ENCODE peak calls at places on chromosomes 2 and 18, in nine cellular contexts. O is transverse colon, I is uterus, U is K562, F is stomach, W is GM12878, L is heart left ventricle, H is A549, D is body of pancreas. P is an unnamed sample.

GRCh38 chr2:237232166-237232565 is 146.5 kb downstream of the COPS8 start:
- DNase-seq in W (no peak), F (no peak), H (no peak), U (no peak), I (no peak), L (no peak), O (no peak), D (no peak), P (no peak)

GRCh38 chr2:172336681-172337080 is 90.7 kb upstream of the ITGA6 start:
- DNase-seq in L (no peak), I (no peak), D (no peak), H (no peak), U (no peak), W (no peak), F (no peak), O (no peak), P (no peak)

GRCh38 chr2:226256709-226257401 is 542.8 kb downstream of the IRS1 start:
- DNase-seq in W (no peak), H (no peak), F (no peak), D (no peak), I (peak; percentile 65), L (no peak), O (no peak), U (no peak), P (no peak)

GRCh38 chr2:233197022-233197421 is 54.5 kb upstream of the ATG16L1 start:
- DNase-seq in U (no peak), W (no peak), I (no peak), H (no peak), L (no peak), F (no peak), D (no peak), O (no peak), P (no peak)

GRCh38 chr2:237700583-237701032 is 73.2 kb downstream of the LRRFIP1 start:
- DNase-seq in F (no peak), D (no peak), L (peak; percentile 83), O (peak; percentile 46), U (no peak), I (peak; percentile 78), W (peak; percentile 54), H (no peak), P (no peak)

GRCh38 chr2:72883356-72883962 is 3.7 kb upstream of the SPR start:
- DNase-seq in D (no peak), U (peak; percentile 53), O (peak; percentile 37), L (peak; percentile 55), F (no peak), H (peak; percentile 44), W (no peak), I (no peak), P (no peak)

GRCh38 chr2:235634435-235635152 is 140.8 kb downstream of the AGAP1 start:
- DNase-seq in F (no peak), W (no peak), L (no peak), O (no peak), D (no peak), H (no peak), U (no peak), I (no peak), P (no peak)

GRCh38 chr2:189086710-189087109 is 92.9 kb downstream of the COL5A2 start:
- DNase-seq in U (no peak), I (no peak), F (no peak), L (no peak), W (no peak), H (no peak), D (no peak), O (no peak), P (peak; percentile 7)

GRCh38 chr18:49492694-49493033 is 5.6 kb upstream of the C18orf32 start:
- DNase-seq in U (no peak), I (no peak), D (no peak), F (no peak), L (no peak), W (no peak), H (no peak), O (no peak), P (no peak)

GRCh38 chr18:49491534-49491856 is 4.5 kb upstream of the C18orf32 start:
- DNase-seq in I (no peak), U (no peak), H (no peak), O (no peak), W (no peak), F (no peak), L (no peak), D (no peak), P (no peak)

GRCh38 chr18:49490246-49490762 is 3.3 kb upstream of the C18orf32 start:
- DNase-seq in H (no peak), I (no peak), D (no peak), L (no peak), W (no peak), F (no peak), U (no peak), O (no peak), P (no peak)

GRCh38 chr18:49494660-49495059 is 7.6 kb upstream of the C18orf32 start:
- DNase-seq in H (no peak), F (no peak), L (no peak), U (no peak), O (no peak), D (no peak), I (no peak), W (no peak), P (no peak)

DNA sequence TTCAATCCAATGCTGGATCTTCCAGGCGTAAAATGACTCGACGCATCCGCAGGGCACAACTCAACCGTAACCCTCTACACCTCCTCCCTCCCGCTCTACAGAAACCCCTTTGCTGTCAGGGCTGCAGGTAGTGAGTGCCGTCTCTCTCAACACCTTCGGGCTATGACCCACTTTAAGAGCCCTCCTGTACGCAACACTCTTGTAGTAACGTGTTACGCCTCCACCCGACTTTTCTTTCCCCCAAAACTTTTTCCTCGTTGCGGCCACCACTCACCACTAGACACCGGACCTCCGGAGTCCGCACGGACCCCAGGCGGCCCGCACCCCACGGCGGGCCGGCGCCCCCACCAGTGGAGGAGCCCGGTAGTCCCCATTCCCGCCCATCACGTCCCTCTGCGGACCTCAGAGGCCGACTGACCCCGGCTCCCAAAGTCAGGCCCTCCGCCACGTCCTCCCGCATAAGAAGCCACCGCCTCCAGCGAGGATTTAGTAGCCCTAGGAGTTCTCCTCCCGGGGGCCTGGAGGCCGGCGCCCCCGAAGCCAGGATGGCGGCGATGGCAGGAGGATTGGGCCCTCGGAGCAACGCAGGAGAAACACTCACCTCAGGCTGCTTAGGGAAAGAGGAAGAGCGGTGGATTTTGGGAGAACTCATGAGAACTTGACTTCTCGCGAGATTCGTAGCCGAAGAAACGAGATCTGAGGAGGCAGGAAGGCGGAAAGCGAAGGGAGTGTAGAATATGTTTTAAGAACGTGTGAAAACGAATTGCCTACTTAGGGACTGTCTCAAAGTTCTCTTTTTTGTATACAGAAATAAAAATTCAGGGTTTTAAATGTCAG is 5.0 kb upstream of the C18orf32 start:
- DNase-seq in H (peak; percentile 87), U (peak; percentile 84), I (peak; percentile 97), D (peak; percentile 92), W (peak; percentile 98), O (peak; percentile 94), F (peak; percentile 93), L (peak; percentile 91), P (peak; percentile 57)
- TF ChIP-seq POLR2A in H (peak; percentile 88), U (peak; percentile 99), I (peak; percentile 94), D (peak; percentile 79), W (peak; percentile 98), O (peak; percentile 96), F (no peak), L (peak; percentile 94), P (peak; percentile 72)

GRCh38 chr2:10447300-10448207 is 573 bp downstream of the ODC1 start:
- DNase-seq in H (peak; percentile 25), W (peak; percentile 15), D (peak; percentile 71), I (no peak), U (peak; percentile 43), O (peak; percentile 69), F (peak; percentile 67), L (peak; percentile 57), P (no peak)

GRCh38 chr2:10449481-10449831 is 1.3 kb upstream of the ODC1 start:
- DNase-seq in L (no peak), H (no peak), D (no peak), U (no peak), O (no peak), F (no peak), I (no peak), W (no peak), P (no peak)

GRCh38 chr2:10446631-10447030 is 1.5 kb downstream of the ODC1 start:
- DNase-seq in O (no peak), H (no peak), U (no peak), W (no peak), F (no peak), I (no peak), D (no peak), L (no peak), P (no peak)

GRCh38 chr2:10448646-10449480 is 736 bp upstream of the ODC1 start:
- DNase-seq in L (peak; percentile 91), U (peak; percentile 40), W (peak; percentile 65), F (peak; percentile 94), D (peak; percentile 93), I (peak; percentile 87), O (peak; percentile 95), H (peak; percentile 92), P (no peak)

DNA sequence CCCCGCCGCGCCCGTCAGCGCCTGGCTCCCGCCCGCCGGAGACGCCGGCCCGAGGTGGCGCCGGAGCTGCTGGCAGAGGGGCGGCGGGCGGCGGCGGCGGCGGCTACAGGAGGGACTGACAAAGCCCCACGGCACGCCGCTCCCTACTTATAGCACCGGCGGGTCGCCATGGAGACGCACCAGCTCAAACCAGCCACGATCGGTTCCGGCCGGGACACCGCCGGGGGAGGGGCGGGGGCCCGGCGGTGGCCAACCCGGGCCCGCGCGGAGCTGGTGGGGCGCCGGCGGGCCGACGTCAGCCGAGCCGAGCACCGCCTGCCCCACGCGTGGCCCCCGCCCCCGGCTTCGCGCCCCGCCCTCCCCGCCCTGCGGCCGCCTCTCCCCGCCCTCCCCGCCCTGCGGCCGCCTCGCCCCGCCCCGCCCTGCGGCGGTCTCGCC is at the start of gene ODC1:
- DNase-seq in L (peak; percentile 95), F (peak; percentile 97), I (peak; percentile 94), W (peak; percentile 53), U (peak; percentile 98), D (peak; percentile 97), H (peak; percentile 80), O (peak; percentile 96), P (peak; percentile 90)
- TF ChIP-seq POLR2A in L (no peak), F (no peak), I (peak; percentile 69), W (peak; percentile 87), U (no peak), D (peak; percentile 74), H (peak; percentile 59), O (no peak), P (peak; percentile 84)

DNA sequence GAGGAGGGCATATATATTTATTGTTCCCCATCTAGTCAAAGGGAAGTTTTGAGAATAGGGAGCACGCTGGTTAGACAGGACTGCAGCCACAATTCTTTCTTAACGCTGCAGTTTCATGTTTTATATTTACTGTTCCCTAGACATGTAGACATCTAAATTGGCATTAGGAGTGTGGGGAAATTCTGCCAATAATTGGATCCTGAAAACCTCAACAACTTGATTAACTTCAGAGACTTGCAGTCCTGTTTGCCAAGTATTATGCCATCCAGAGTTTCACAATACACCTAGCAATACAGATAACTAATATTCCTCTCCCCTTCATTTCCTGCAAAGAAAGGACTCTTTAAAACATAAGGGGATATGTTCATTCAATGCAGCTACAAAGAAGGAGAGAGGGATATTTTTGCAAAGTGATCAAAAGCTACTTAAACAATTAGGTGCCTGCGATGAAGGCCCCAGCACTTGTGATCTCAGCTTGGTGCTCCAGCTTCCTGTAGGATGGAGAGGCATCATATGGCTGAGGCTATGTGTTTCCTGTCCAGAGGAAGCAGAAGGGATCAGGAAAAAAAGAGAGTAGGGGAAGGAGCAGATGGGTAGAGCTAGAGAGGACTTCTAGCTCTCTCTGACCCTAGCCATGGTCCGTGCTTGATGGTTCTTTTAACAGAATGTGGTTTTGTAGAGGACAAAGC is 264.4 kb downstream of the MTX2 start:
- DNase-seq in W (no peak), F (no peak), I (no peak), L (no peak), O (no peak), U (no peak), H (no peak), D (no peak), P (no peak)
- TF ChIP-seq POLR2A in W (no peak), F (no peak), I (no peak), L (no peak), O (no peak), U (no peak), H (no peak), D (no peak), P (no peak)

GRCh38 chr2:21683838-21684237 is 560.1 kb downstream of the TDRD15 start:
- DNase-seq in I (no peak), H (no peak), W (no peak), U (no peak), D (no peak), L (no peak), F (no peak), O (no peak), P (no peak)
- TF ChIP-seq POLR2A in I (no peak), H (no peak), W (no peak), U (no peak), D (no peak), L (no peak), F (no peak), O (no peak), P (no peak)

P was measured in H54.